ENCODE peak calls at places on chromosomes 11 and 22, in five cellular contexts. E is heart right ventricle; Z is neural progenitor cell; W is CD8-positive, alpha-beta T cell; N is right atrium auricular region. P is an unnamed sample. For H3K4me1, the result is how much of the 10 kb centered on the place peaks cover.

GRCh38 chr11:62957147-62957546 is 27.6 kb downstream of the SLC22A6 start:
- DNase-seq in E (no peak), Z (no peak), W (no peak), N (no peak), P (no peak)

GRCh38 chr11:94749367-94749766 is 18.8 kb upstream of the AMOTL1 start:
- DNase-seq in E (no peak), Z (no peak), W (no peak), N (no peak), P (no peak)

GRCh38 chr22:35544810-35545209 is 4.2 kb downstream of the RASD2 start:
- DNase-seq in E (peak), Z (no peak), W (no peak), N (no peak), P (no peak)

GRCh38 chr22:34429314-34429713 is 509.0 kb upstream of the LARGE1 start:
- DNase-seq in E (no peak), Z (no peak), W (no peak), N (no peak), P (no peak)

GRCh38 chr11:128831781-128832497 is 35.2 kb downstream of the KCNJ1 start:
- DNase-seq in E (no peak), Z (no peak), W (no peak), N (no peak), P (no peak)

GRCh38 chr11:57237204-57237681 is at the start of gene APLNR:
- DNase-seq in E (no peak), Z (peak), W (no peak), N (no peak), P (no peak)

GRCh38 chr11:22671751-22672150 is 5.3 kb downstream of the GAS2 start:
- DNase-seq in E (no peak), Z (no peak), W (no peak), N (no peak), P (no peak)

GRCh38 chr11:12220305-12220704 is 109.9 kb downstream of the MICAL2 start:
- DNase-seq in E (peak), Z (no peak), W (no peak), N (peak), P (no peak)

GRCh38 chr11:46865340-46865739 is 19.3 kb upstream of the CKAP5 start:
- DNase-seq in E (no peak), Z (no peak), W (no peak), N (no peak), P (no peak)

GRCh38 chr11:62737196-62737595 is 8.9 kb downstream of the TTC9C start:
- DNase-seq in E (no peak), Z (no peak), W (no peak), N (no peak), P (no peak)

GRCh38 chr11:1876361-1877063 is 15.2 kb downstream of the PRR33 start:
- DNase-seq in E (peak), Z (peak), W (no peak), N (no peak), P (no peak)

GRCh38 chr11:2188745-2189144 is 17.1 kb upstream of the TH start:
- DNase-seq in E (no peak), Z (no peak), W (no peak), N (no peak), P (no peak)

GRCh38 chr11:3021125-3021524 is 29.0 kb upstream of the NAP1L4 start:
- DNase-seq in E (no peak), Z (peak), W (no peak), N (no peak), P (no peak)

GRCh38 chr11:35584321-35584720 is 33.9 kb upstream of the FJX1 start:
- DNase-seq in E (no peak), Z (no peak), W (no peak), N (no peak), P (no peak)

GRCh38 chr11:61551630-61552029 is 29.2 kb downstream of the SYT7 start:
- DNase-seq in E (peak), Z (no peak), W (no peak), N (peak), P (no peak)

GRCh38 chr22:37280718-37281117 is 1.6 kb upstream of the CYTH4 start:
- DNase-seq in E (no peak), Z (no peak), W (no peak), N (no peak), P (no peak)

GRCh38 chr11:64996710-64997380 is at the start of gene BATF2:
- DNase-seq in E (peak), Z (peak), W (no peak), N (peak), P (peak)

GRCh38 chr11:6438979-6439571 is 1.7 kb downstream of the HPX start:
- DNase-seq in E (no peak), Z (peak), W (no peak), N (no peak), P (peak)

GRCh38 chr11:75174781-75175370 is 24.0 kb downstream of the SLCO2B1 start:
- DNase-seq in E (peak), Z (no peak), W (no peak), N (peak), P (no peak)

GRCh38 chr11:93193721-93194120 is 4.1 kb downstream of the SLC36A4 start:
- DNase-seq in E (no peak), Z (no peak), W (no peak), N (no peak), P (no peak)

GRCh38 chr11:19345519-19345847 is 104.7 kb upstream of the E2F8 start:
- DNase-seq in E (no peak), Z (peak), W (no peak), N (peak), P (no peak)

GRCh38 chr22:19762315-19763140 is 1.9 kb downstream of the TBX1 start:
- DNase-seq in E (no peak), Z (no peak), W (no peak), N (no peak), P (no peak)

GRCh38 chr11:70020336-70021214 is 57.5 kb upstream of the ANO1 start:
- DNase-seq in E (no peak), Z (no peak), W (no peak), N (no peak), P (no peak)

GRCh38 chr22:22342697-22343602 is 98.4 kb downstream of the VPREB1 start:
- DNase-seq in E (peak), Z (peak), W (peak), N (no peak), P (peak)

GRCh38 chr11:14186376-14186775 is 172.6 kb downstream of the RRAS2 start:
- DNase-seq in E (no peak), Z (peak), W (no peak), N (no peak), P (no peak)

GRCh38 chr11:102155676-102156075 is 45.4 kb downstream of the YAP1 start:
- DNase-seq in E (no peak), Z (no peak), W (no peak), N (no peak), P (no peak)

GRCh38 chr11:47177229-47177845 is 658 bp upstream of the ARFGAP2 start:
- DNase-seq in E (no peak), Z (peak), W (peak), N (peak), P (peak)

GRCh38 chr11:93169950-93170561 is 27.7 kb downstream of the SLC36A4 start:
- DNase-seq in E (no peak), Z (peak), W (no peak), N (no peak), P (no peak)

GRCh38 chr11:118224512-118225180 is at the start of gene JAML:
- DNase-seq in E (no peak), Z (no peak), W (peak), N (no peak), P (no peak)

GRCh38 chr11:8290122-8290810 is 26.6 kb upstream of the LMO1 start:
- DNase-seq in E (no peak), Z (peak), W (no peak), N (peak), P (no peak)

GRCh38 chr22:38312261-38312800 is 4.9 kb downstream of the CSNK1E start:
- DNase-seq in E (no peak), Z (no peak), W (no peak), N (no peak), P (no peak)

GRCh38 chr11:19746081-19746480 is 33.4 kb downstream of the NAV2 start:
- DNase-seq in E (no peak), Z (no peak), W (no peak), N (no peak), P (no peak)

GRCh38 chr22:35971418-35972119 is 57.1 kb downstream of the RBFOX2 start:
- DNase-seq in E (no peak), Z (no peak), W (no peak), N (no peak), P (no peak)

GRCh38 chr22:33658775-33659174 is 261.5 kb downstream of the LARGE1 start:
- DNase-seq in E (peak), Z (no peak), W (no peak), N (no peak), P (peak)

GRCh38 chr11:57514538-57515331 is 767 bp downstream of the SLC43A1 start:
- DNase-seq in E (peak), Z (peak), W (peak), N (peak), P (peak)

GRCh38 chr11:20126724-20127123 is 33.6 kb downstream of the DBX1 start:
- DNase-seq in E (no peak), Z (no peak), W (no peak), N (no peak), P (no peak)

GRCh38 chr11:46122955-46123354 is 1.7 kb upstream of the PHF21A start:
- DNase-seq in E (no peak), Z (no peak), W (no peak), N (no peak), P (no peak)

GRCh38 chr11:34274712-34275398 is 83.0 kb downstream of the ABTB2 start:
- DNase-seq in E (peak), Z (no peak), W (no peak), N (peak), P (peak)

GRCh38 chr11:5369793-5370192 is 13.8 kb upstream of the OR51M1 start:
- DNase-seq in E (no peak), Z (peak), W (no peak), N (no peak), P (no peak)

GRCh38 chr22:18111759-18112330 is 1.2 kb downstream of the TUBA8 start:
- DNase-seq in E (peak), Z (no peak), W (no peak), N (no peak), P (no peak)

GRCh38 chr22:18110944-18111758 is 542 bp downstream of the TUBA8 start:
- DNase-seq in E (no peak), Z (peak), W (no peak), N (no peak), P (no peak)

GRCh38 chr22:18109410-18110193 is 1.0 kb upstream of the TUBA8 start:
- DNase-seq in E (no peak), Z (no peak), W (no peak), N (no peak), P (no peak)

GRCh38 chr22:18112440-18112839 is 1.8 kb downstream of the TUBA8 start:
- DNase-seq in E (no peak), Z (no peak), W (no peak), N (no peak), P (no peak)

GRCh38 chr22:18110194-18110943 is at the start of gene TUBA8:
- DNase-seq in E (peak), Z (peak), W (no peak), N (no peak), P (no peak)
- H3K4me1 ChIP-seq in E (under half), Z (under half), W (under half), N (under half), P (under half)

DNA sequence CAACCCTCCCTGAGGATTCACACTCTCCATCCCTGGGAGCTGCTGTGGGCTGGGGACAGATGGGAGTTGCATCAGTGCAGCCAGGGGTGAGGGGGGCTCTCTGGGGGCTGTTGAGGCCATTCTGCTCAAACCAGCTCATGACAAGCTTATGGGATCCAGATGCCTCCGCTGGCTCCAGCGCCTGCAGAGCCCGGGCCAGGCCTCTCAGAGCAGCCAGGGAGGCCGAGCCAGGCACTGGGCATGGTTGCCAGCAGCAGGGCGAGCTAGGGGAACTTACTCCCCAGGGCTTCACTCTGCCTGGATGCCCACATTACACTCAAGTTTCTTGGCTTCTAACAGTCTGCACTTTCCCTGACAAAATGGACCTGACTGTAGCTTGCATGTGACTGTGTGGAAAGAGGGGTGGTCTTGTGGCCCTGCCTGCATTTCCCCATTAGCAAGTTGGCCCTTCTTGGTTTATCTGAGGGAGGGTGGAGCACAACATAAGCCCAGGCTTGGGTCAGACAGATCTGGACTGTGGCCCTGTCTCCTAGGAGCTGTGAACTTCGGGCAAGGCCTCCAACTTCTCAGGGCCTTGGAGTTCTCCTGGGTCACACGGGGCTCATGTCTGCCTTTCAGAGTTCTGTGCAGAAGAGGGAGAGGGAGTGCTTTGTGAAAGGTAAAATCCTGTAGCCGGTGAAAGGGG is 34.5 kb upstream of the CYB5R3 start:
- DNase-seq in E (peak), Z (no peak), W (no peak), N (peak), P (no peak)
- H3K4me1 ChIP-seq in E (half or more), Z (under half), W (under half), N (half or more), P (under half)

GRCh38 chr11:116990811-116991210 is 107.4 kb downstream of the SIK3 start:
- DNase-seq in E (no peak), Z (no peak), W (no peak), N (no peak), P (no peak)

GRCh38 chr11:116990061-116990473 is 108.2 kb downstream of the SIK3 start:
- DNase-seq in E (no peak), Z (no peak), W (no peak), N (no peak), P (no peak)

GRCh38 chr11:116986521-116987105 is 111.6 kb downstream of the SIK3 start:
- DNase-seq in E (no peak), Z (no peak), W (no peak), N (no peak), P (peak)

GRCh38 chr11:116991491-116991890 is 106.7 kb downstream of the SIK3 start:
- DNase-seq in E (no peak), Z (no peak), W (no peak), N (no peak), P (no peak)

DNA sequence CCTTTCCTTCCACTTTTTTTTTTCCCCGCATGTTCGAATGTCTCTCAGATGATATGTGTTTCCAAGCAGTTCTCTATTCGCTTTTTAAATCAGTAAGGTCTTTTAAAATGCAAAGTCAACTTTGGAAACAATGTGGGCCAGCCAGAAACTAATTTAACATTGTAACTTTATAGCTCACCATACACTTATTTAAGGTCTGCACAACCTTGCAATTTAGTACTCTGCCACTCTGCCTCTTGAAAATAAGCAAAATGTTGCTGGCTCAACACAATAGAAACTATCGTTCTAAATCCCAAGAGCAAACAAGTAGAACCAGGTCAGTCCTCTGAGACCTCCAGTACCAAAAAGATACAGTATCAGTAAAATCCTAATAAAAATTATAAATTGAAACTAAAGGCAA is 109.0 kb downstream of the SIK3 start:
- DNase-seq in E (no peak), Z (no peak), W (no peak), N (no peak), P (no peak)
- H3K4me1 ChIP-seq in E (under half), Z (under half), W (under half), N (half or more), P (under half)

DNA sequence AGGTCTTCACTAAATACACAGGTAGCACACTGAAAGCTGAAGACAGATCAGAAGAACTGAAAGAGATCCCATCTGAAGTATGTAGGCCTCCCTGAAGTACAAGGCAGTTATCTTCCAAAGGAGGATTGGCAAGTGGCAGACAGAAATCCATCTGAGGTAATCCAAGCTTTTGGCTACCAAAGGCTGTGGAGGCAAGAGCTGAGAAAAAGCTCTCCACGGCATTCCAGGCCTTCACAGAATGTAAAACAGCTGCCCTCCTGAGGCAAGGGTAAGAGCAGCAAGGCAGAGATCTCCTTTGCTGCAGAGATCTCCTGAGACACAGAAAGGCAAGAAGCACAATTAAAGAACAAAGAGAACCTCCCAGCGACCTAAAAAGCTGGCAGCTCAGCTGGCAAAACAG is 19.1 kb downstream of the PIK3C2A start:
- DNase-seq in E (no peak), Z (peak), W (no peak), N (no peak), P (no peak)
- H3K4me1 ChIP-seq in E (under half), Z (under half), W (under half), N (under half), P (under half)

GRCh38 chr22:27859336-27859735 is 57.8 kb upstream of the MN1 start:
- DNase-seq in E (no peak), Z (no peak), W (no peak), N (no peak), P (no peak)
- H3K4me1 ChIP-seq in E (under half), Z (under half), W (under half), N (under half), P (under half)

GRCh38 chr22:45907996-45908395 is 69.0 kb downstream of the WNT7B start:
- DNase-seq in E (no peak), Z (no peak), W (no peak), N (no peak), P (no peak)
- H3K4me1 ChIP-seq in E (under half), Z (half or more), W (under half), N (under half), P (under half)

GRCh38 chr11:120346233-120346632 is 10.0 kb downstream of the ARHGEF12 start:
- DNase-seq in E (no peak), Z (no peak), W (no peak), N (no peak), P (no peak)
- H3K4me1 ChIP-seq in E (half or more), Z (under half), W (under half), N (half or more), P (under half)

GRCh38 chr11:211295-211694 is 3.8 kb downstream of the RIC8A start:
- DNase-seq in E (no peak), Z (no peak), W (no peak), N (no peak), P (no peak)
- H3K4me1 ChIP-seq in E (under half), Z (under half), W (under half), N (under half), P (under half)

GRCh38 chr22:42315392-42315756 is 44.9 kb upstream of the TCF20 start:
- DNase-seq in E (no peak), Z (no peak), W (no peak), N (no peak), P (no peak)

GRCh38 chr22:42314709-42315391 is 44.4 kb upstream of the TCF20 start:
- DNase-seq in E (no peak), Z (no peak), W (no peak), N (no peak), P (no peak)

GRCh38 chr22:42316988-42317387 is 46.5 kb upstream of the TCF20 start:
- DNase-seq in E (no peak), Z (no peak), W (peak), N (no peak), P (peak)

GRCh38 chr22:42313204-42313603 is 42.8 kb upstream of the TCF20 start:
- DNase-seq in E (no peak), Z (no peak), W (no peak), N (no peak), P (no peak)

DNA sequence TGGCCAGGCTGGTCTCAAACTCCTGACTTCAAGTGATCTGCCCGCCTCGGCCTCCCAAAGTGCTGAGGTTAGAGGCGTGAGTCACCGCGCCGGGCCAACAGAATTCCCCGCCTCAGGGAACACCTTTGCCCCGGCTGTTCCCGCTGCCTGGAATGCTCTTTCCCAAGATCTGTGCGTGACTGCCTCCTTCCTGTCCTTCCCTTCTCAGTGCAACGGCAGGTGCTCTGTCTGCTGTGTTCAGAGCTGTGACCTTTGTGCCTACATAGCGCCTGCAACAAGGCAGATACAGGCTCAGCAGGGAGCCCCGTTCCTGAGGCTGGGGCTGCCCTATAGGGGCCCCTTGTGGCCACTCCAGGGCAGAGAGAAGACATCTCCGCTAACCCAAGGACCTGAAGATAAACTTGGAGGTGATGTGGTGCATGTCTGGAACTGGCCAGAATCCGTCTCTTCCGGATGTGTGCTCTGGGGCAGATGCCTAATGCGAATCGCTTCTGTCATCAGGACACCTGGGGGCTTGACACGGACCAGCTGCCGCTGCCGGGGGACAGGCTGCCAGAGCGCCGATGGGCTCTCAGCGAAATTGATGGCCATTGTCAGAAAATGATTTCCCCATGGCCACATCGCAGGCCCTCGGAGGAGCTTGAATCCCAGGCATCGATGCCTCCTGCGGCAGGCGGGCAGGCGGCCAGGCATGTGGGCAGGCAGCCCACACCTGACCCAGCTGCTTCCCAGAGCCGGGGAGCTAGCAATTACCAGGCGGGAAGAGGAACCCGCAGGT is 43.5 kb upstream of the TCF20 start:
- DNase-seq in E (peak), Z (peak), W (no peak), N (no peak), P (no peak)
- H3K4me1 ChIP-seq in E (under half), Z (under half), W (half or more), N (under half), P (under half)

GRCh38 chr11:33264926-33265325 is 7.7 kb downstream of the HIPK3 start:
- DNase-seq in E (no peak), Z (no peak), W (no peak), N (no peak), P (no peak)
- H3K4me1 ChIP-seq in E (half or more), Z (under half), W (under half), N (half or more), P (under half)

P was measured in lung.